ENCODE peak calls at places on chromosomes 11 and 22, in seven cellular contexts. X, F, Z, D, S, W and T are unnamed samples.

GRCh38 chr22:26763633-26764295 is 106.4 kb downstream of the MIAT start:
- DNase-seq in X (peak; percentile 58), F (peak; percentile 59), Z (no peak), D (no peak), S (no peak), W (no peak), T (no peak)

GRCh38 chr11:119726150-119726553 is 2.8 kb downstream of the NECTIN1 start:
- DNase-seq in X (peak; percentile 58), F (no peak), Z (no peak), D (no peak), S (no peak), W (no peak), T (no peak)

GRCh38 chr22:17836977-17837742 is 62.9 kb upstream of the BID start:
- DNase-seq in X (peak; percentile 77), F (no peak), Z (no peak), D (no peak), S (peak; percentile 87), W (no peak), T (no peak)

GRCh38 chr22:36833073-36833472 is 16.2 kb upstream of the PVALB start:
- DNase-seq in X (no peak), F (no peak), Z (no peak), D (no peak), S (no peak), W (no peak), T (no peak)

GRCh38 chr11:93476796-93477195 is 66.4 kb downstream of the SMCO4 start:
- DNase-seq in X (no peak), F (peak; percentile 29), Z (no peak), D (no peak), S (no peak), W (no peak), T (no peak)

GRCh38 chr11:62909107-62909894 is 11.9 kb downstream of the CHRM1 start:
- DNase-seq in X (peak; percentile 98), F (peak; percentile 62), Z (peak; percentile 25), D (no peak), S (peak; percentile 90), W (peak; percentile 73), T (peak; percentile 80)

GRCh38 chr11:62925308-62925707 is 4.1 kb upstream of the CHRM1 start:
- DNase-seq in X (peak; percentile 88), F (no peak), Z (no peak), D (no peak), S (no peak), W (no peak), T (no peak)

GRCh38 chr11:127006311-127006710 is 5.7 kb upstream of the KIRREL3 start:
- DNase-seq in X (no peak), F (peak; percentile 69), Z (no peak), D (no peak), S (no peak), W (no peak), T (no peak)

GRCh38 chr11:92227954-92228935 is 3.6 kb downstream of the FAT3 start:
- DNase-seq in X (no peak), F (peak; percentile 38), Z (no peak), D (no peak), S (peak; percentile 66), W (peak; percentile 12), T (no peak)

GRCh38 chr11:2689551-2690260 is 10.1 kb downstream of the KCNQ1OT1 start:
- DNase-seq in X (peak; percentile 41), F (no peak), Z (no peak), D (no peak), S (peak; percentile 44), W (no peak), T (no peak)

GRCh38 chr22:39546889-39547586 is 14.5 kb upstream of the RPS19BP1 start:
- DNase-seq in X (no peak), F (peak; percentile 56), Z (no peak), D (no peak), S (no peak), W (no peak), T (no peak)

GRCh38 chr11:61732705-61733104 is 19.7 kb upstream of the MYRF start:
- DNase-seq in X (no peak), F (peak; percentile 73), Z (no peak), D (no peak), S (no peak), W (no peak), T (no peak)

GRCh38 chr11:116865696-116866095 is 28.3 kb upstream of the APOA1 start:
- DNase-seq in X (no peak), F (no peak), Z (no peak), D (no peak), S (no peak), W (no peak), T (no peak)

GRCh38 chr22:48585916-48586798 is 1241.5 kb downstream of the BRD1 start:
- DNase-seq in X (peak; percentile 64), F (no peak), Z (no peak), D (no peak), S (peak; percentile 75), W (no peak), T (no peak)

DNA sequence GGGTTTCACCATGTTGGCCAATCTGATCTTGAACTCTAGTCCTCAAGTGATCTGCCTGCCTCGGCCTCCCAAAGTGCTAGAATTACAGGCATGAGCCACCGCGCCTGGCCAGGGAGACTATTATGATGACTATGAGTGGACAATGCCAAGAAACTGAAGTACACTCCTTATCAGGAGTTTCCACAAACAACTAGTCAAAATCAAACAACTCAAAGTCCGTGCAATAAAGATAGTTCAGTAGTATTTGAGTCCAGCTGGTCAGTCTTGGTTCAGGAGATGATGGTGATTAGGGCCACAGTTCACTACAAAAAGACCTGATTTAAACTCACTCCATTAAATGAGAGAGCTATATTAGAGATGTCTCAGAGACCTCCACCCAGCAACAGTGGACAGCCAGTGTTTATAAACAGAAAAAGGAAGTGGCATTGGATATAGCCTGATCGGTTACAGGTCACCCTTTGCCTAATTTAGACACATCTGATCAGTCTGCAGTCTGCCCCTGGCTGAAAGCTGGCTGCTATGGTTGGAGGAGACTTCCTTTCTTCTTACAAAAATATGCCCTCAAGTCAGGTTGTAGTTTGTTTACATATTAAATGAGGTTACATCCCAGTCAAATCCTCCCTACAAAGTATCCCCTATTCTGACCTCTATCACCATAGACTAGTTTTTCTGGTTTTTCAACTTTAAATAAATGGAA is 17.0 kb downstream of the CD3E start:
- DNase-seq in X (no peak), F (no peak), Z (no peak), D (no peak), S (no peak), W (no peak), T (no peak)
- H3K4me1 ChIP-seq in X (no peaks in the 10 kb centered on the region), F (no peaks in the 10 kb centered on the region), Z (peaks cover 17% of the 10 kb centered on the region), D (peaks cover 3% of the 10 kb centered on the region), S (no peaks in the 10 kb centered on the region), W (no peaks in the 10 kb centered on the region), T (peaks cover 2% of the 10 kb centered on the region)

GRCh38 chr11:75246006-75246672 is 5.6 kb downstream of the TPBGL start:
- DNase-seq in X (peak; percentile 39), F (no peak), Z (no peak), D (no peak), S (peak; percentile 60), W (peak; percentile 2), T (no peak)

GRCh38 chr11:75246673-75247350 is 6.2 kb downstream of the TPBGL start:
- DNase-seq in X (peak; percentile 33), F (no peak), Z (no peak), D (no peak), S (peak; percentile 44), W (peak; percentile 31), T (no peak)

GRCh38 chr11:75249704-75250103 is 9.1 kb downstream of the TPBGL start:
- DNase-seq in X (peak; percentile 48), F (no peak), Z (no peak), D (no peak), S (no peak), W (peak; percentile 0), T (no peak)

GRCh38 chr11:75245356-75246005 is 4.9 kb downstream of the TPBGL start:
- DNase-seq in X (peak; percentile 79), F (no peak), Z (no peak), D (no peak), S (peak; percentile 11), W (peak; percentile 4), T (no peak)

GRCh38 chr11:75248924-75249256 is 8.3 kb downstream of the TPBGL start:
- DNase-seq in X (no peak), F (no peak), Z (no peak), D (no peak), S (no peak), W (no peak), T (no peak)
- TF ChIP-seq CTCF in X (no peak), F (no peak), Z (peak; percentile 20), D (no peak), S (no peak), W (no peak), T (no peak)

GRCh38 chr11:12248330-12248729 is 129.0 kb upstream of the PARVA start:
- DNase-seq in X (peak; percentile 59), F (peak; percentile 40), Z (peak; percentile 72), D (no peak), S (peak; percentile 96), W (peak; percentile 70), T (peak; percentile 81)
- H3K4me1 ChIP-seq in X (peaks cover 32% of the 10 kb centered on the region), F (peaks cover 6% of the 10 kb centered on the region), Z (peaks cover 10% of the 10 kb centered on the region), D (no peaks in the 10 kb centered on the region), S (no peaks in the 10 kb centered on the region), W (peaks cover 38% of the 10 kb centered on the region), T (peaks cover 67% of the 10 kb centered on the region)

GRCh38 chr11:46512261-46512881 is 81.5 kb downstream of the AMBRA1 start:
- DNase-seq in X (no peak), F (no peak), Z (no peak), D (no peak), S (no peak), W (no peak), T (no peak)

GRCh38 chr11:46511352-46511751 is 82.5 kb downstream of the AMBRA1 start:
- DNase-seq in X (no peak), F (no peak), Z (no peak), D (no peak), S (no peak), W (no peak), T (no peak)

GRCh38 chr11:46514370-46514769 is 79.5 kb downstream of the AMBRA1 start:
- DNase-seq in X (no peak), F (no peak), Z (no peak), D (no peak), S (no peak), W (no peak), T (no peak)

GRCh38 chr11:46519351-46519750 is 74.5 kb downstream of the AMBRA1 start:
- DNase-seq in X (no peak), F (no peak), Z (no peak), D (no peak), S (no peak), W (no peak), T (no peak)

GRCh38 chr11:46513934-46514342 is 79.9 kb downstream of the AMBRA1 start:
- DNase-seq in X (no peak), F (peak; percentile 61), Z (no peak), D (no peak), S (peak; percentile 56), W (peak; percentile 92), T (peak; percentile 42)
- TF ChIP-seq CTCF in X (no peak), F (no peak), Z (no peak), D (no peak), S (peak; percentile 2), W (peak; percentile 19), T (no peak)